ENCODE peak calls at places on chromosomes 11 and 22, in nine cellular contexts. C is neural progenitor cell; T is CD8-positive, alpha-beta T cell; Z is fibroblast of lung; N is right lobe of liver; H is heart left ventricle; L is transverse colon; M is brain microvascular endothelial cell; E is tibial artery. V is an unnamed sample.

GRCh38 chr11:15976433-15977045 is 379.8 kb downstream of the SOX6 start:
- DNase-seq in L (no peak), T (no peak), M (no peak), Z (peak; percentile 80), N (no peak), H (no peak), C (no peak), E (no peak), V (no peak)

GRCh38 chr11:115444542-115444941 is 59.7 kb downstream of the CADM1 start:
- DNase-seq in H (no peak), L (no peak), Z (no peak), C (no peak), M (no peak), N (no peak), T (no peak), E (no peak), V (no peak)

GRCh38 chr11:125674210-125674609 is 6.4 kb downstream of the ACRV1 start:
- DNase-seq in M (no peak), T (no peak), C (no peak), Z (no peak), N (no peak), E (no peak), L (no peak), H (no peak), V (no peak)

GRCh38 chr11:133230446-133230845 is 301.9 kb downstream of the OPCML start:
- DNase-seq in M (no peak), N (no peak), Z (no peak), L (peak; percentile 29), T (no peak), H (no peak), C (no peak), E (no peak), V (no peak)

GRCh38 chr11:20097319-20098221 is 62.7 kb downstream of the DBX1 start:
- DNase-seq in H (no peak), C (no peak), T (no peak), L (no peak), E (peak; percentile 64), Z (peak; percentile 99), M (peak; percentile 92), N (no peak), V (no peak)

GRCh38 chr22:22187299-22187698 is 57.3 kb upstream of the VPREB1 start:
- DNase-seq in L (no peak), M (no peak), C (no peak), E (no peak), H (no peak), Z (no peak), T (no peak), N (no peak), V (no peak)

GRCh38 chr11:82733444-82734119 is at the start of gene FAM181B:
- DNase-seq in T (peak; percentile 55), M (peak; percentile 6), E (peak; percentile 59), L (peak; percentile 38), C (peak; percentile 93), N (peak; percentile 49), Z (peak; percentile 39), H (peak; percentile 39), V (peak; percentile 50)

GRCh38 chr11:86335131-86335768 is 33.2 kb downstream of the HIKESHI start:
- DNase-seq in Z (no peak), E (no peak), H (no peak), T (no peak), M (no peak), N (no peak), C (no peak), L (no peak), V (no peak)

GRCh38 chr11:135033545-135033944 is 621.5 kb upstream of the B3GAT1 start:
- DNase-seq in C (peak; percentile 76), M (peak; percentile 20), L (no peak), Z (peak; percentile 0), H (no peak), T (no peak), N (no peak), E (no peak), V (no peak)

GRCh38 chr22:42805016-42805997 is 51.8 kb downstream of the ARFGAP3 start:
- DNase-seq in E (no peak), M (no peak), H (peak; percentile 69), T (no peak), N (peak; percentile 92), L (no peak), C (peak; percentile 34), Z (no peak), V (no peak)

GRCh38 chr11:123180574-123180973 is 14.5 kb downstream of the CLMP start:
- DNase-seq in T (no peak), M (no peak), H (no peak), E (no peak), L (no peak), Z (peak; percentile 72), C (no peak), N (no peak), V (no peak)

GRCh38 chr11:128146926-128147605 is 440.3 kb downstream of the ETS1 start:
- DNase-seq in N (no peak), H (no peak), Z (no peak), T (no peak), E (no peak), M (no peak), C (no peak), L (no peak), V (no peak)

GRCh38 chr11:91459840-91460239 is 764.8 kb upstream of the FAT3 start:
- DNase-seq in Z (no peak), M (no peak), L (no peak), E (no peak), N (no peak), H (no peak), T (no peak), C (no peak), V (no peak)

GRCh38 chr22:48957311-48957986 is 870.2 kb downstream of the BRD1 start:
- DNase-seq in N (no peak), C (no peak), T (peak; percentile 40), Z (no peak), L (peak; percentile 1), M (no peak), H (no peak), E (peak; percentile 16), V (no peak)

GRCh38 chr11:2866178-2866577 is 19.4 kb downstream of the CDKN1C start:
- DNase-seq in H (no peak), Z (no peak), M (no peak), L (no peak), T (no peak), N (no peak), E (no peak), C (no peak), V (no peak)

GRCh38 chr11:13720940-13721339 is 52.5 kb downstream of the FAR1 start:
- DNase-seq in L (no peak), N (no peak), C (no peak), H (no peak), Z (no peak), T (no peak), M (no peak), E (no peak), V (no peak)

GRCh38 chr11:13718394-13718793 is 49.9 kb downstream of the FAR1 start:
- DNase-seq in C (no peak), N (no peak), Z (no peak), T (no peak), L (no peak), M (no peak), E (no peak), H (no peak), V (no peak)

GRCh38 chr11:13721760-13722159 is 53.3 kb downstream of the FAR1 start:
- DNase-seq in H (no peak), N (no peak), T (no peak), M (no peak), C (no peak), L (no peak), Z (peak; percentile 29), E (no peak), V (no peak)

GRCh38 chr11:13713982-13714381 is 45.5 kb downstream of the FAR1 start:
- DNase-seq in T (no peak), L (no peak), N (no peak), E (no peak), M (no peak), C (no peak), H (no peak), Z (no peak), V (no peak)

GRCh38 chr11:13717331-13717730 is 48.9 kb downstream of the FAR1 start:
- DNase-seq in C (no peak), E (no peak), N (no peak), T (no peak), M (peak; percentile 73), Z (peak; percentile 84), H (no peak), L (no peak), V (no peak)
- H3K36me3 ChIP-seq in C (peaks cover 34% of the 10 kb centered on the region), E (peaks cover 49% of the 10 kb centered on the region), N (no peaks in the 10 kb centered on the region), T (peaks cover 5% of the 10 kb centered on the region), M (peaks cover 5% of the 10 kb centered on the region), Z (no peaks in the 10 kb centered on the region), H (peaks cover 4% of the 10 kb centered on the region), L (no peaks in the 10 kb centered on the region), V (peaks cover 25% of the 10 kb centered on the region)

GRCh38 chr11:1557904-1558831 is 13.9 kb downstream of the DUSP8 start:
- DNase-seq in M (peak; percentile 35), Z (peak; percentile 82), H (peak; percentile 76), N (peak; percentile 72), T (no peak), L (peak; percentile 66), E (peak; percentile 67), C (no peak), V (no peak)
- H3K36me3 ChIP-seq in M (peaks cover 5% of the 10 kb centered on the region), Z (no peaks in the 10 kb centered on the region), H (no peaks in the 10 kb centered on the region), N (no peaks in the 10 kb centered on the region), T (no peaks in the 10 kb centered on the region), L (no peaks in the 10 kb centered on the region), E (peaks cover 47% of the 10 kb centered on the region), C (no peaks in the 10 kb centered on the region), V (peaks cover 28% of the 10 kb centered on the region)

GRCh38 chr22:41660416-41660815 is 28.3 kb downstream of the SNU13 start:
- DNase-seq in C (no peak), M (no peak), T (no peak), H (peak; percentile 83), N (no peak), E (no peak), L (no peak), Z (no peak), V (no peak)
- H3K36me3 ChIP-seq in C (peaks cover 23% of the 10 kb centered on the region), M (peaks cover 84% of the 10 kb centered on the region), T (peaks cover 47% of the 10 kb centered on the region), H (peaks cover 22% of the 10 kb centered on the region), N (peaks cover 22% of the 10 kb centered on the region), E (peaks cover 97% of the 10 kb centered on the region), L (no peaks in the 10 kb centered on the region), Z (peaks cover 26% of the 10 kb centered on the region), V (peaks cover 95% of the 10 kb centered on the region)

GRCh38 chr22:20086763-20087162 is 6.7 kb downstream of the DGCR8 start:
- DNase-seq in M (no peak), E (no peak), C (no peak), Z (no peak), N (no peak), T (no peak), L (no peak), H (no peak), V (no peak)

GRCh38 chr22:20084547-20085413 is 4.7 kb downstream of the DGCR8 start:
- DNase-seq in L (no peak), Z (peak; percentile 7), H (peak; percentile 29), M (no peak), N (peak; percentile 89), C (peak; percentile 79), E (no peak), T (no peak), V (no peak)

GRCh38 chr22:20086101-20086599 is 6.1 kb downstream of the DGCR8 start:
- DNase-seq in Z (no peak), N (no peak), H (peak; percentile 16), M (no peak), E (no peak), L (no peak), T (no peak), C (no peak), V (no peak)

GRCh38 chr22:20083891-20084546 is 4.0 kb downstream of the DGCR8 start:
- DNase-seq in H (peak; percentile 6), L (no peak), T (no peak), Z (no peak), E (no peak), M (no peak), N (no peak), C (no peak), V (no peak)

GRCh38 chr22:20085651-20086050 is 5.6 kb downstream of the DGCR8 start:
- DNase-seq in E (no peak), M (no peak), C (no peak), N (no peak), H (peak; percentile 3), T (no peak), L (no peak), Z (no peak), V (no peak)
- H3K36me3 ChIP-seq in E (peaks cover 51% of the 10 kb centered on the region), M (peaks cover 62% of the 10 kb centered on the region), C (peaks cover 6% of the 10 kb centered on the region), N (peaks cover 18% of the 10 kb centered on the region), H (peaks cover 25% of the 10 kb centered on the region), T (peaks cover 34% of the 10 kb centered on the region), L (no peaks in the 10 kb centered on the region), Z (peaks cover 27% of the 10 kb centered on the region), V (peaks cover 18% of the 10 kb centered on the region)